ENCODE peak calls at places on chromosomes 13 and 19, in seven cellular contexts. One of them, this sample, is unnamed.

GRCh38 chr13:99281811-99282263 is 23.7 kb upstream of the GPR18 start:
- DNase-seq in brain microvascular endothelial cell: no peak
- DNase-seq in breast epithelium: no peak
- DNase-seq in right lobe of liver: peak
- DNase-seq in AG10803: peak
- DNase-seq in fibroblast of lung: no peak
- DNase-seq in right atrium auricular region: peak
- DNase-seq in this sample: peak

GRCh38 chr13:21670006-21670882 is 629 bp upstream of the FGF9 start:
- DNase-seq in brain microvascular endothelial cell: peak
- DNase-seq in breast epithelium: no peak
- DNase-seq in right lobe of liver: peak
- DNase-seq in AG10803: peak
- DNase-seq in fibroblast of lung: peak
- DNase-seq in right atrium auricular region: no peak
- DNase-seq in this sample: no peak

GRCh38 chr13:31409678-31410356 is 210.0 kb downstream of the B3GLCT start:
- DNase-seq in brain microvascular endothelial cell: no peak
- DNase-seq in breast epithelium: no peak
- DNase-seq in right lobe of liver: no peak
- DNase-seq in AG10803: peak
- DNase-seq in fibroblast of lung: peak
- DNase-seq in right atrium auricular region: no peak
- DNase-seq in this sample: no peak

GRCh38 chr13:40328091-40328490 is 338.4 kb downstream of the FOXO1 start:
- DNase-seq in brain microvascular endothelial cell: no peak
- DNase-seq in breast epithelium: no peak
- DNase-seq in right lobe of liver: no peak
- DNase-seq in AG10803: no peak
- DNase-seq in fibroblast of lung: no peak
- DNase-seq in right atrium auricular region: no peak
- DNase-seq in this sample: no peak

GRCh38 chr19:23283925-23284324 is 33.7 kb upstream of the ZNF724 start:
- DNase-seq in brain microvascular endothelial cell: peak
- DNase-seq in breast epithelium: peak
- DNase-seq in right lobe of liver: no peak
- DNase-seq in AG10803: peak
- DNase-seq in fibroblast of lung: peak
- DNase-seq in right atrium auricular region: no peak
- DNase-seq in this sample: peak

GRCh38 chr13:52454459-52454824 is 836 bp upstream of the CKAP2 start:
- DNase-seq in brain microvascular endothelial cell: no peak
- DNase-seq in breast epithelium: no peak
- DNase-seq in right lobe of liver: no peak
- DNase-seq in AG10803: no peak
- DNase-seq in fibroblast of lung: peak
- DNase-seq in right atrium auricular region: no peak
- DNase-seq in this sample: no peak

GRCh38 chr19:48271531-48272151 is 1.8 kb downstream of the ZNF114 start:
- DNase-seq in brain microvascular endothelial cell: peak
- DNase-seq in breast epithelium: no peak
- DNase-seq in right lobe of liver: no peak
- DNase-seq in AG10803: peak
- DNase-seq in fibroblast of lung: peak
- DNase-seq in right atrium auricular region: no peak
- DNase-seq in this sample: no peak

GRCh38 chr13:64782459-64782858 is 2447.7 kb downstream of the PCDH9 start:
- DNase-seq in brain microvascular endothelial cell: no peak
- DNase-seq in breast epithelium: no peak
- DNase-seq in right lobe of liver: no peak
- DNase-seq in AG10803: no peak
- DNase-seq in fibroblast of lung: no peak
- DNase-seq in right atrium auricular region: no peak
- DNase-seq in this sample: no peak

GRCh38 chr19:44580366-44580895 is 32.9 kb upstream of the IGSF23 start:
- DNase-seq in brain microvascular endothelial cell: no peak
- DNase-seq in breast epithelium: no peak
- DNase-seq in right lobe of liver: peak
- DNase-seq in AG10803: no peak
- DNase-seq in fibroblast of lung: no peak
- DNase-seq in right atrium auricular region: no peak
- DNase-seq in this sample: no peak

GRCh38 chr13:94609196-94609595 is 7.5 kb downstream of the GPR180 start:
- DNase-seq in brain microvascular endothelial cell: no peak
- DNase-seq in breast epithelium: no peak
- DNase-seq in right lobe of liver: no peak
- DNase-seq in AG10803: no peak
- DNase-seq in fibroblast of lung: no peak
- DNase-seq in right atrium auricular region: no peak
- DNase-seq in this sample: no peak

GRCh38 chr13:73061478-73062275 is 2.9 kb downstream of the KLF5 start:
- DNase-seq in brain microvascular endothelial cell: no peak
- DNase-seq in breast epithelium: no peak
- DNase-seq in right lobe of liver: no peak
- DNase-seq in AG10803: peak
- DNase-seq in fibroblast of lung: no peak
- DNase-seq in right atrium auricular region: no peak
- DNase-seq in this sample: no peak

GRCh38 chr19:4298772-4299550 is 3.2 kb downstream of the TMIGD2 start:
- DNase-seq in brain microvascular endothelial cell: no peak
- DNase-seq in breast epithelium: no peak
- DNase-seq in right lobe of liver: no peak
- DNase-seq in AG10803: no peak
- DNase-seq in fibroblast of lung: no peak
- DNase-seq in right atrium auricular region: no peak
- DNase-seq in this sample: no peak

GRCh38 chr19:33604651-33605050 is 17.1 kb upstream of the CHST8 start:
- DNase-seq in brain microvascular endothelial cell: no peak
- DNase-seq in breast epithelium: no peak
- DNase-seq in right lobe of liver: no peak
- DNase-seq in AG10803: no peak
- DNase-seq in fibroblast of lung: no peak
- DNase-seq in right atrium auricular region: no peak
- DNase-seq in this sample: no peak

GRCh38 chr13:59790626-59791025 is 373.1 kb downstream of the DIAPH3 start:
- DNase-seq in brain microvascular endothelial cell: peak
- DNase-seq in breast epithelium: no peak
- DNase-seq in right lobe of liver: no peak
- DNase-seq in AG10803: peak
- DNase-seq in fibroblast of lung: peak
- DNase-seq in right atrium auricular region: no peak
- DNase-seq in this sample: no peak

GRCh38 chr19:58325623-58326022 is 1.2 kb upstream of the ZSCAN22 start:
- DNase-seq in brain microvascular endothelial cell: peak
- DNase-seq in breast epithelium: no peak
- DNase-seq in right lobe of liver: no peak
- DNase-seq in AG10803: no peak
- DNase-seq in fibroblast of lung: peak
- DNase-seq in right atrium auricular region: no peak
- DNase-seq in this sample: no peak

GRCh38 chr13:79405501-79405830 is 589 bp downstream of the RBM26 start:
- DNase-seq in brain microvascular endothelial cell: no peak
- DNase-seq in breast epithelium: no peak
- DNase-seq in right lobe of liver: peak
- DNase-seq in AG10803: no peak
- DNase-seq in fibroblast of lung: no peak
- DNase-seq in right atrium auricular region: no peak
- DNase-seq in this sample: no peak

DNA sequence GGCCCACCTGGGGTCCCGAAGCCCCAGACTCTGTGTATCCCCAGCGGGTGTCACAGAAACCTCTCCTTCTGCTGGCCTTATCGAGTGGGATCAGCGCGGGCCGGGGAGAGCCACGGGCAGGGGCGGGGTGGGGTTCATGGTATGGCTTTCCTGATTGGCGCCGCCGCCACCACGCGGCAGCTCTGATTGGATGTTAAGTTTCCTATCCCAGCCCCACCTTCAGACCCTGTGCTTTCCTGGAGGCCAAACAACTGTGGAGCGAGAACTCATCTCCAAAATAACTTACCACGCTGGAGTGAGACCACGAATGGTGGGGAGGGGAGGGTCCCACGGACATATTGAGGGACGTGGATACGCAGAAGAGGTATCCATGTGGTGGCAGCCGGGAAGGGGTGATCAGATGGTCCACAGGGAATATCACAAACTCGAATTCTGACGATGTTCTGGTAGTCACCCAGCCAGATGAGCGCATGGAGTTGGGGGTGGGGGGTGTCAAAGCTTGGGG is 1.0 kb upstream of the ICAM5 start:
- DNase-seq in brain microvascular endothelial cell: no peak
- DNase-seq in breast epithelium: no peak
- DNase-seq in right lobe of liver: no peak
- DNase-seq in AG10803: no peak
- DNase-seq in fibroblast of lung: peak
- DNase-seq in right atrium auricular region: no peak
- DNase-seq in this sample: no peak
- H3K4me3 ChIP-seq in brain microvascular endothelial cell: peak
- H3K4me3 ChIP-seq in breast epithelium: no peak
- H3K4me3 ChIP-seq in right lobe of liver: no peak
- H3K4me3 ChIP-seq in AG10803: peak
- H3K4me3 ChIP-seq in fibroblast of lung: peak
- H3K4me3 ChIP-seq in right atrium auricular region: no peak
- H3K4me3 ChIP-seq in this sample: peak

GRCh38 chr19:12696366-12697335 is at the start of gene FBXW9:
- DNase-seq in brain microvascular endothelial cell: peak
- DNase-seq in breast epithelium: peak
- DNase-seq in right lobe of liver: peak
- DNase-seq in AG10803: peak
- DNase-seq in fibroblast of lung: peak
- DNase-seq in right atrium auricular region: peak
- DNase-seq in this sample: peak

GRCh38 chr19:12695514-12695913 is 917 bp downstream of the FBXW9 start:
- DNase-seq in brain microvascular endothelial cell: no peak
- DNase-seq in breast epithelium: no peak
- DNase-seq in right lobe of liver: no peak
- DNase-seq in AG10803: no peak
- DNase-seq in fibroblast of lung: no peak
- DNase-seq in right atrium auricular region: no peak
- DNase-seq in this sample: no peak

GRCh38 chr19:12694641-12695040 is 1.8 kb downstream of the FBXW9 start:
- DNase-seq in brain microvascular endothelial cell: no peak
- DNase-seq in breast epithelium: no peak
- DNase-seq in right lobe of liver: no peak
- DNase-seq in AG10803: no peak
- DNase-seq in fibroblast of lung: no peak
- DNase-seq in right atrium auricular region: no peak
- DNase-seq in this sample: no peak

GRCh38 chr19:12695997-12696365 is 450 bp downstream of the FBXW9 start:
- DNase-seq in brain microvascular endothelial cell: no peak
- DNase-seq in breast epithelium: no peak
- DNase-seq in right lobe of liver: no peak
- DNase-seq in AG10803: no peak
- DNase-seq in fibroblast of lung: no peak
- DNase-seq in right atrium auricular region: no peak
- DNase-seq in this sample: no peak

GRCh38 chr19:12695090-12695489 is 1.3 kb downstream of the FBXW9 start:
- DNase-seq in brain microvascular endothelial cell: no peak
- DNase-seq in breast epithelium: no peak
- DNase-seq in right lobe of liver: no peak
- DNase-seq in AG10803: no peak
- DNase-seq in fibroblast of lung: no peak
- DNase-seq in right atrium auricular region: no peak
- DNase-seq in this sample: no peak
- H3K4me3 ChIP-seq in brain microvascular endothelial cell: no peak
- H3K4me3 ChIP-seq in breast epithelium: no peak
- H3K4me3 ChIP-seq in right lobe of liver: no peak
- H3K4me3 ChIP-seq in AG10803: peak
- H3K4me3 ChIP-seq in fibroblast of lung: peak
- H3K4me3 ChIP-seq in right atrium auricular region: no peak
- H3K4me3 ChIP-seq in this sample: no peak

DNA sequence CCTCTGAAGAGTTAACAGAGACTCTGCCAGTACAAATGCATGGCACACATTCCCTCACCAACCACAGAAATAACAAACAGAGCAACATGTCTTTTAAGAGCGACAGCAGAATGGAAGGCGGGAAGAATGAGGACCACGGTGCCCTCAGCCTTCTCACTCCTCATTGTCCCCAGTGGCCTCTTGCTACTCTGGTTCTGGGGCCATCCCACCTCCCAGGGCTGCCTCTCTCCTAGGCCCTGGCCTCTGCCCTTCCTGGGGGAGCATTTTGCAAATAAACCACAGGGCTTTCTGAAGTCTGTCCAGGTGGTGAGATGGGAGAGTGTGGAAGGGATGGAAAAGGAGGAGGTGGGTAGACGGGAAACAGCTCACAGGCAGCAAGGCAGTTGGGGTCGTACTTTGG is 28.3 kb downstream of the CYP2B6 start:
- DNase-seq in brain microvascular endothelial cell: no peak
- DNase-seq in breast epithelium: no peak
- DNase-seq in right lobe of liver: peak
- DNase-seq in AG10803: no peak
- DNase-seq in fibroblast of lung: no peak
- DNase-seq in right atrium auricular region: no peak
- DNase-seq in this sample: no peak
- H3K4me3 ChIP-seq in brain microvascular endothelial cell: no peak
- H3K4me3 ChIP-seq in breast epithelium: no peak
- H3K4me3 ChIP-seq in right lobe of liver: no peak
- H3K4me3 ChIP-seq in AG10803: no peak
- H3K4me3 ChIP-seq in fibroblast of lung: no peak
- H3K4me3 ChIP-seq in right atrium auricular region: no peak
- H3K4me3 ChIP-seq in this sample: no peak

DNA sequence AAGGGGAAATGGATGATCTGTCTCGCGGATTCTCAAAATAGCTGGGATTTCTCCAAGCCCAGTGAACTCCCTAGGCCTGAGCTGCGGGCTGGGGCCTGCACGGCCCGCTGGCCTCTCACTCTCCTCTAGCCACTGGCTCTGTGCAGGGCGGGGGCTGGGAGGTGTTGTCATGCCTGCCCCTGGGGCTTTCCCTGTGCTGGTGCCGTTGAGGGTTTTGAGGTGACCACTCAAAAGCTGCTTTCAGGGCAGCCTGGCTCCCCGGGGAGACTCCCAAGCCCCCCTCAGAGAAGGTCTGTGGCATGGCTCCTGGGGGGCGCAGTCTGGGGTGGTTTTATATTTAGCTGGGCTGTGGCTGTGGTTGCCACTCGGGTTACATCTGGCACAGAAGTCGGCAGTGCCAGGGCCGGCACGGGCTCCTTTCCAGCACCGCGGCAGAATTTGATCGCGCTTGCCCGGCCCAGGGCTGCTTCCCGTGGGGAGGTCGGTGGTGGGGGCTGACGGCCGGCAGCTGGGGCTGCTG is 10.0 kb downstream of the NDUFB7 start:
- DNase-seq in brain microvascular endothelial cell: peak
- DNase-seq in breast epithelium: peak
- DNase-seq in right lobe of liver: peak
- DNase-seq in AG10803: no peak
- DNase-seq in fibroblast of lung: peak
- DNase-seq in right atrium auricular region: no peak
- DNase-seq in this sample: peak
- H3K4me3 ChIP-seq in brain microvascular endothelial cell: no peak
- H3K4me3 ChIP-seq in breast epithelium: no peak
- H3K4me3 ChIP-seq in right lobe of liver: no peak
- H3K4me3 ChIP-seq in AG10803: no peak
- H3K4me3 ChIP-seq in fibroblast of lung: peak
- H3K4me3 ChIP-seq in right atrium auricular region: no peak
- H3K4me3 ChIP-seq in this sample: peak

GRCh38 chr13:36431204-36432105 is 840 bp upstream of the CCNA1 start:
- DNase-seq in brain microvascular endothelial cell: no peak
- DNase-seq in breast epithelium: no peak
- DNase-seq in right lobe of liver: no peak
- DNase-seq in AG10803: no peak
- DNase-seq in fibroblast of lung: no peak
- DNase-seq in right atrium auricular region: no peak
- DNase-seq in this sample: no peak
- H3K4me3 ChIP-seq in brain microvascular endothelial cell: peak
- H3K4me3 ChIP-seq in breast epithelium: peak
- H3K4me3 ChIP-seq in right lobe of liver: peak
- H3K4me3 ChIP-seq in AG10803: peak
- H3K4me3 ChIP-seq in fibroblast of lung: peak
- H3K4me3 ChIP-seq in right atrium auricular region: peak
- H3K4me3 ChIP-seq in this sample: peak